ENCODE peak calls at places on chromosomes 12 and 14, in five cellular contexts. S, G, B, C and U are unnamed samples. For H3K27me3, the result is how much of the 10 kb centered on the place peaks cover.

GRCh38 chr12:89230376-89231101 is 121.8 kb downstream of the DUSP6 start:
- DNase-seq in S (no peak), G (no peak), B (no peak), C (no peak), U (no peak)

GRCh38 chr12:132523576-132524331 is 33.8 kb downstream of the FBRSL1 start:
- DNase-seq in S (no peak), G (peak), B (peak), C (peak), U (peak)

GRCh38 chr14:77830692-77831091 is 30.8 kb downstream of the ADCK1 start:
- DNase-seq in S (no peak), G (no peak), B (no peak), C (no peak), U (no peak)

GRCh38 chr12:118391836-118392235 is 15.5 kb downstream of the SUDS3 start:
- DNase-seq in S (no peak), G (no peak), B (no peak), C (no peak), U (no peak)

GRCh38 chr14:74501135-74501614 is 7.6 kb downstream of the ISCA2 start:
- DNase-seq in S (no peak), G (no peak), B (peak), C (no peak), U (no peak)

GRCh38 chr14:34538871-34539406 is 562 bp downstream of the EAPP start:
- DNase-seq in S (no peak), G (no peak), B (no peak), C (no peak), U (no peak)

GRCh38 chr14:33670235-33670634 is 280.6 kb downstream of the EGLN3 start:
- DNase-seq in S (no peak), G (no peak), B (no peak), C (no peak), U (no peak)

GRCh38 chr12:89156862-89157262 is 195.4 kb downstream of the DUSP6 start:
- DNase-seq in S (peak), G (no peak), B (no peak), C (no peak), U (no peak)

GRCh38 chr12:70617450-70617849 is 19.8 kb downstream of the PTPRB start:
- DNase-seq in S (no peak), G (no peak), B (peak), C (no peak), U (no peak)

GRCh38 chr12:45674583-45674982 is 54.9 kb upstream of the ARID2 start:
- DNase-seq in S (peak), G (no peak), B (no peak), C (no peak), U (no peak)

GRCh38 chr12:104303538-104304151 is at the start of gene EID3:
- DNase-seq in S (no peak), G (peak), B (peak), C (peak), U (peak)

GRCh38 chr12:97572220-97572619 is 109.6 kb downstream of the RMST start:
- DNase-seq in S (no peak), G (no peak), B (no peak), C (no peak), U (no peak)

GRCh38 chr14:68528031-68528687 is 264.7 kb downstream of the ZFP36L1 start:
- DNase-seq in S (no peak), G (no peak), B (no peak), C (no peak), U (no peak)

GRCh38 chr12:99810718-99811593 is 163.4 kb downstream of the GARIN6 start:
- DNase-seq in S (no peak), G (no peak), B (peak), C (no peak), U (no peak)

GRCh38 chr14:51014086-51014485 is 69.8 kb upstream of the PYGL start:
- DNase-seq in S (peak), G (no peak), B (no peak), C (no peak), U (no peak)

DNA sequence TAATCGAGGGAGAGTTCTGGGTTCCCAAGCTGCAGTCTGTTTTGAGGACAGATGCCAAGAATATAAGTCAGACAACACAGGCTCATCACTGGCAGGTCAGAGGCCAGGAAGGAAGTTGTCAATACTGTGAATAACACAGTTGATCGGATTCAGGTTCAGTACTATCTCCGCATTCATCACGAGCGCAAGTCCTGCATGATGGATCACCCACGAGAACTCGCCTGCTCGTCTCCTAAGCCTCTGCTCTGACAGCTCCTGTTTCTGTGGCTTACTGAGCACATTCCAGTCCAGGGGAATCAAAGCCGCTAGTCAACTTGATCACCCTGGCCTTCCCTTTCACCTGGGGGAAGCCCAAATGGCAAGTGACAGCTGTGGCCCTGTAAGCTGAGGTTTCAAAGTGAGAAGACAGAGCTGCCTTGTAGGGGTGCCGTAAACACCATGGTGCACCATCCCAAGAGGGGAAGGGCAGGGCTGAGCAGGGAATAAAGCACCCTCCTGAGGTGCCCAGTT is 60.1 kb upstream of the DICER1 start:
- DNase-seq in S (no peak), G (no peak), B (no peak), C (no peak), U (no peak)
- H3K27me3 ChIP-seq in S (under half), G (under half), B (under half), C (under half), U (under half)

DNA sequence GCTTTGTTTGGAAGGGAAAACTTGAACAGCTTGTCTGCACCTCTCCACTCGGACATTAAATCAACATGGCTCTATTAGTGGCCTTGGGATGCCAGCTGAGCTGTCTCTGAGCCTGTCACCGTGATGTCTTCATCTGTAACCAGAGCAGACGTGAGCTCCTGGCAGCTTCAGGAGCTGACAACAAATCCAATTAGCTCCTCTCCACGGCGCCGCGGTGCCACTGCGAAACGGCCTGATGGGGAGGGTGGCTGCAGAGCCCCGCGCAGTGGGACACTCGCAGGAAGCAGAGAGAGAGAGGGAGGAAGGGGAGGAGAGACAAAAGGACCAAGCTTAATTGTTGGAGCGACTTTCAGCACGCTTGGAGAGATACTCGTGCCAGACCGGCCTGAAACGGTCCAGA is 112.3 kb downstream of the PAPOLA start:
- DNase-seq in S (no peak), G (no peak), B (no peak), C (no peak), U (no peak)
- H3K4me3 ChIP-seq in S (no peak), G (no peak), B (no peak), C (no peak), U (no peak)

GRCh38 chr12:85278598-85279448 is 1.2 kb upstream of the ALX1 start:
- DNase-seq in S (no peak), G (no peak), B (peak), C (no peak), U (no peak)
- H3K27me3 ChIP-seq in S (under half), G (under half), B (half or more), C (under half), U (under half)

DNA sequence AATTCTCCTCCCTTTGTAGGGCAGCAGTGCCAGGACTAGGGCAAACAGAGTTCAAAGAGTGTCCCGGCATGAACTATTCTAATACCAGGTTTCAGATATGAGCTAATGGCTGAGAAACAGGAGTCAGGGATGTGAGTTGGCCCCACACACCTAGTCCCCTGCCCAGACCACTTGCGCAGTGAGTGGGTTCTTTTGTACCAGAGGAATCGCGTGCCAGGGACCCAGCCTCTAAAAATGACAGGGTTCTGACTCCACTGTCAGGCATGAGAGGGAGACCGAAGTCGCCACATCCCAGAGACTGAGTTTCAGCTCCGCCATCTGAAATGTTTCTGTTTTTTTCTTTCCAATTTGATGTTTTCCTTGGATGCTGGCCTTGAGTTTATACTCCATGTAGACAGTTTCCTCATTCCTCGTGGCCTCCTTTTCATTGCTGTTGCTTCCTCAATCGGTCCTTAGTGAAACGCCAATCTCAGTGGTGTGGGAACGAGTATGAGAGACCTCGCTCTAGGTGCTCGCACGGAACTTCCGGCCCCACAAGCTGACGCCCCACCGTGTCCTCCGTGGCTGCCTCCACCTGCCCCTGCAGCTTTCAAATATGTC is 31.5 kb downstream of the FBXL14 start:
- DNase-seq in S (no peak), G (no peak), B (no peak), C (no peak), U (no peak)
- H3K4me3 ChIP-seq in S (no peak), G (no peak), B (no peak), C (no peak), U (no peak)

DNA sequence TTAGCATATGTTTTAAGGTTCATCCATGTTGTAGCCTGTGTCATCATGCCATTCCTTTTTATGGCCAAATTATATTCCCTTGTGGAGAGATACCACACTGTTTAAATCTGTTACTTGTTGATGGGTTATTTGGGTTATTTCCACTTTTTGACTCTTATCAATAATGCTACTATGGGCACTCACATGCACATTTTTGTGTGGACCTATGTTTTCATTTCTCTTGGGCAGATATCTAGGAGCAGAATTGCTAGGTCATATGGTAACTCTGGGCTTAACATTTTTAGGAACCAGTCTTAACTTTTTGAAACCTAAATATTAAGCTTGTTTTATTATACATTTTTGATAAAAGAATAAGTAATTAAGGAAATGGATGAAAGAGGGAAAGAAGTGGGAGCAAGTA is 4.0 kb downstream of the EML1 start:
- DNase-seq in S (no peak), G (no peak), B (no peak), C (no peak), U (no peak)
- H3K27me3 ChIP-seq in S (under half), G (under half), B (under half), C (under half), U (under half)

DNA sequence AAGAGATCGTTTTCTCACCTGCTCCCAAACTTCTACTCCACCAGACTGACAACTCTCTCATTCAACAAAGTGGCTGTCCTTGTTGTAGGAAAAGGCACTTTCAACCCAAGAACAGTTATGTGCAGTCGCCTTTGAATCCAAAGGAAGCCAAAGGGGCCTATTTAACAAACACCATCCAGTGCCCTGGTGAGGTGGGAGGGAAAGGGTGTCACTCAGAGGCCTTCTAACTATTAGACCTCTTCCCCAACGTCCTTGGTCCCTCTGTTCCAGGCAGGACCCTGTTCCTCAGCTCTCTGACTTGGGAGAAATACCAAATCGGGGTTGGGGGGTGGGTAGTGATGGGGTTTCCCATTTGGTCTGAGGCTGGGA is 3.2 kb downstream of the SIX4 start:
- DNase-seq in S (no peak), G (no peak), B (no peak), C (no peak), U (no peak)
- H3K4me3 ChIP-seq in S (peak), G (no peak), B (peak), C (no peak), U (no peak)

DNA sequence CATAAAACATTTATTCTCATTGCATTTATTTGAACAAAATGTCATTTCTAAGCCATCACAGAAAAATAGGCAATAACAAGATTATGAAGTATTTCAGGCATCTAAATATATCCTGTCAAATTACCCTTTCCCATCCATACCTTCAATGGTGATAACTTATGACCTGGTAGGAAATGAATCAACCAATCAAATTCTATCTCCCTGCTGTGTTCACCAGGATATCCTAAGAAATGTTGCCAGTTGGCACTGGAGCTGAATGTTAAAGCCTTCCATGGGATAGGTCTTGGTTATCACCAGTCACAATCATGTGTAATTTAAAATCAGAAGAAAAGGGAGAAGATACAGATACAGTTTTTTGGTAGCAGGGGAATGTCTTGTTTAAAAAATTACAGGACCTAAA is 23.7 kb downstream of the BMP4 start:
- DNase-seq in S (no peak), G (no peak), B (no peak), C (no peak), U (no peak)
- H3K27me3 ChIP-seq in S (under half), G (under half), B (under half), C (under half), U (under half)